ENCODE peak calls at places on chromosomes 1 and 21, in six cellular contexts. One of them, this sample, is unnamed.

GRCh38 chr1:43545321-43545685 is 14.6 kb downstream of the PTPRF start:
- DNase-seq in non-pigmented ciliary epithelial cell: no peak
- DNase-seq in left ventricle myocardium superior: no peak
- DNase-seq in T-helper 2 cell: no peak
- DNase-seq in HEK293T: no peak
- DNase-seq in HTR-8/SVneo: no peak
- DNase-seq in this sample: no peak

GRCh38 chr1:230994860-230995259 is 16.0 kb downstream of the ARV1 start:
- DNase-seq in non-pigmented ciliary epithelial cell: no peak
- DNase-seq in HTR-8/SVneo: no peak
- DNase-seq in HEK293T: no peak
- DNase-seq in T-helper 2 cell: no peak
- DNase-seq in left ventricle myocardium superior: no peak
- DNase-seq in this sample: no peak

GRCh38 chr1:11281518-11282331 is 8.7 kb downstream of the UBIAD1 start:
- DNase-seq in left ventricle myocardium superior: no peak
- DNase-seq in T-helper 2 cell: no peak
- DNase-seq in HTR-8/SVneo: no peak
- DNase-seq in HEK293T: no peak
- DNase-seq in non-pigmented ciliary epithelial cell: peak
- DNase-seq in this sample: peak

GRCh38 chr1:41003640-41004220 is 17.8 kb downstream of the SLFNL1 start:
- DNase-seq in T-helper 2 cell: peak
- DNase-seq in non-pigmented ciliary epithelial cell: peak
- DNase-seq in HEK293T: peak
- DNase-seq in left ventricle myocardium superior: peak
- DNase-seq in HTR-8/SVneo: peak
- DNase-seq in this sample: peak

GRCh38 chr1:30302808-30303310 is 420.5 kb downstream of the MATN1 start:
- DNase-seq in left ventricle myocardium superior: no peak
- DNase-seq in HEK293T: no peak
- DNase-seq in T-helper 2 cell: no peak
- DNase-seq in HTR-8/SVneo: no peak
- DNase-seq in non-pigmented ciliary epithelial cell: no peak
- DNase-seq in this sample: no peak

GRCh38 chr21:33488936-33489335 is 2.6 kb downstream of the DNAJC28 start:
- DNase-seq in T-helper 2 cell: no peak
- DNase-seq in non-pigmented ciliary epithelial cell: no peak
- DNase-seq in left ventricle myocardium superior: no peak
- DNase-seq in HEK293T: no peak
- DNase-seq in HTR-8/SVneo: no peak
- DNase-seq in this sample: no peak

GRCh38 chr1:24052119-24052695 is 59.7 kb downstream of the MYOM3 start:
- DNase-seq in non-pigmented ciliary epithelial cell: no peak
- DNase-seq in left ventricle myocardium superior: no peak
- DNase-seq in T-helper 2 cell: no peak
- DNase-seq in HEK293T: no peak
- DNase-seq in HTR-8/SVneo: no peak
- DNase-seq in this sample: no peak

GRCh38 chr1:211485480-211485857 is 6.5 kb downstream of the RD3 start:
- DNase-seq in HEK293T: no peak
- DNase-seq in HTR-8/SVneo: no peak
- DNase-seq in non-pigmented ciliary epithelial cell: no peak
- DNase-seq in T-helper 2 cell: no peak
- DNase-seq in left ventricle myocardium superior: peak
- DNase-seq in this sample: no peak

GRCh38 chr1:21703318-21703963 is 34.3 kb upstream of the RAP1GAP start:
- DNase-seq in left ventricle myocardium superior: no peak
- DNase-seq in HTR-8/SVneo: peak
- DNase-seq in non-pigmented ciliary epithelial cell: peak
- DNase-seq in HEK293T: peak
- DNase-seq in T-helper 2 cell: no peak
- DNase-seq in this sample: peak

GRCh38 chr1:48686159-48686558 is 90.5 kb downstream of the BEND5 start:
- DNase-seq in T-helper 2 cell: no peak
- DNase-seq in HTR-8/SVneo: no peak
- DNase-seq in HEK293T: no peak
- DNase-seq in non-pigmented ciliary epithelial cell: no peak
- DNase-seq in left ventricle myocardium superior: no peak
- DNase-seq in this sample: no peak

GRCh38 chr1:21706151-21706835 is 37.1 kb upstream of the RAP1GAP start:
- DNase-seq in HTR-8/SVneo: no peak
- DNase-seq in T-helper 2 cell: no peak
- DNase-seq in HEK293T: no peak
- DNase-seq in left ventricle myocardium superior: no peak
- DNase-seq in non-pigmented ciliary epithelial cell: no peak
- DNase-seq in this sample: peak

GRCh38 chr1:151680812-151681211 is 35.8 kb downstream of the CELF3 start:
- DNase-seq in non-pigmented ciliary epithelial cell: peak
- DNase-seq in left ventricle myocardium superior: no peak
- DNase-seq in T-helper 2 cell: no peak
- DNase-seq in HEK293T: no peak
- DNase-seq in HTR-8/SVneo: peak
- DNase-seq in this sample: peak

GRCh38 chr1:9603307-9603706 is 14.6 kb downstream of the TMEM201 start:
- DNase-seq in left ventricle myocardium superior: no peak
- DNase-seq in HEK293T: no peak
- DNase-seq in non-pigmented ciliary epithelial cell: no peak
- DNase-seq in HTR-8/SVneo: no peak
- DNase-seq in T-helper 2 cell: no peak
- DNase-seq in this sample: no peak

GRCh38 chr1:166905930-166906329 is 29.9 kb upstream of the TADA1 start:
- DNase-seq in left ventricle myocardium superior: no peak
- DNase-seq in HEK293T: no peak
- DNase-seq in T-helper 2 cell: no peak
- DNase-seq in HTR-8/SVneo: no peak
- DNase-seq in non-pigmented ciliary epithelial cell: peak
- DNase-seq in this sample: no peak

GRCh38 chr1:167697667-167698141 is 24.1 kb upstream of the MPZL1 start:
- DNase-seq in HTR-8/SVneo: no peak
- DNase-seq in HEK293T: no peak
- DNase-seq in left ventricle myocardium superior: peak
- DNase-seq in non-pigmented ciliary epithelial cell: no peak
- DNase-seq in T-helper 2 cell: no peak
- DNase-seq in this sample: no peak

GRCh38 chr1:160163612-160164011 is 12.2 kb downstream of the ATP1A4 start:
- DNase-seq in left ventricle myocardium superior: no peak
- DNase-seq in non-pigmented ciliary epithelial cell: no peak
- DNase-seq in HTR-8/SVneo: no peak
- DNase-seq in T-helper 2 cell: no peak
- DNase-seq in HEK293T: no peak
- DNase-seq in this sample: no peak

GRCh38 chr1:27366113-27366410 is 699 bp downstream of the MAP3K6 start:
- DNase-seq in HEK293T: peak
- DNase-seq in left ventricle myocardium superior: peak
- DNase-seq in non-pigmented ciliary epithelial cell: no peak
- DNase-seq in HTR-8/SVneo: peak
- DNase-seq in T-helper 2 cell: peak
- DNase-seq in this sample: peak

GRCh38 chr1:18111605-18112297 is 4.2 kb downstream of the IGSF21 start:
- DNase-seq in T-helper 2 cell: no peak
- DNase-seq in non-pigmented ciliary epithelial cell: no peak
- DNase-seq in left ventricle myocardium superior: no peak
- DNase-seq in HTR-8/SVneo: no peak
- DNase-seq in HEK293T: no peak
- DNase-seq in this sample: no peak

GRCh38 chr1:106984801-106985200 is 71.7 kb upstream of the PRMT6 start:
- DNase-seq in non-pigmented ciliary epithelial cell: no peak
- DNase-seq in HEK293T: no peak
- DNase-seq in HTR-8/SVneo: no peak
- DNase-seq in T-helper 2 cell: no peak
- DNase-seq in left ventricle myocardium superior: no peak
- DNase-seq in this sample: no peak